ENCODE peak calls at places on chromosomes 1 and 21, in seven cellular contexts. E, U, S, Y, H, M and A are unnamed samples.

GRCh38 chr1:221204055-221204833 is 325.0 kb downstream of the HLX start:
- DNase-seq in E (no peak), U (no peak), S (no peak), Y (no peak), H (peak), M (no peak), A (no peak)

GRCh38 chr1:151982300-151983005 is 11.2 kb downstream of the S100A10 start:
- DNase-seq in E (no peak), U (no peak), S (no peak), Y (no peak), H (no peak), M (no peak), A (no peak)

GRCh38 chr1:68675336-68675735 is 178.5 kb upstream of the DEPDC1 start:
- DNase-seq in E (no peak), U (no peak), S (peak), Y (no peak), H (no peak), M (no peak), A (no peak)

GRCh38 chr1:153375511-153375910 is at the start of gene S100A12:
- DNase-seq in E (peak), U (no peak), S (peak), Y (no peak), H (peak), M (peak), A (peak)

GRCh38 chr21:25428537-25428936 is 178.7 kb downstream of the MRPL39 start:
- DNase-seq in E (peak), U (no peak), S (peak), Y (no peak), H (no peak), M (no peak), A (no peak)

GRCh38 chr1:202362212-202362611 is 13.7 kb downstream of the PPP1R12B start:
- DNase-seq in E (no peak), U (no peak), S (no peak), Y (no peak), H (no peak), M (no peak), A (no peak)

GRCh38 chr1:204130989-204131892 is 20.6 kb downstream of the ETNK2 start:
- DNase-seq in E (peak), U (peak), S (peak), Y (no peak), H (peak), M (no peak), A (peak)

GRCh38 chr21:27269646-27270045 is 302.8 kb upstream of the ADAMTS5 start:
- DNase-seq in E (peak), U (no peak), S (peak), Y (no peak), H (peak), M (peak), A (peak)

GRCh38 chr1:85289207-85289847 is 12.9 kb upstream of the BCL10 start:
- DNase-seq in E (peak), U (peak), S (peak), Y (peak), H (peak), M (no peak), A (no peak)

GRCh38 chr1:9346566-9346965 is 53.9 kb downstream of the SPSB1 start:
- DNase-seq in E (no peak), U (peak), S (no peak), Y (no peak), H (no peak), M (no peak), A (no peak)

GRCh38 chr21:15278279-15278678 is 213.5 kb upstream of the NRIP1 start:
- DNase-seq in E (no peak), U (no peak), S (no peak), Y (no peak), H (no peak), M (no peak), A (no peak)

GRCh38 chr1:211830055-211830329 is 571 bp downstream of the LPGAT1 start:
- DNase-seq in E (no peak), U (no peak), S (no peak), Y (no peak), H (no peak), M (peak), A (no peak)

GRCh38 chr21:39029086-39029772 is 154.0 kb downstream of the PSMG1 start:
- DNase-seq in E (peak), U (no peak), S (no peak), Y (no peak), H (peak), M (no peak), A (peak)

GRCh38 chr1:109923131-109923945 is 12.7 kb downstream of the CSF1 start:
- DNase-seq in E (no peak), U (no peak), S (no peak), Y (no peak), H (peak), M (no peak), A (no peak)

GRCh38 chr1:54709547-54710292 is 5.9 kb upstream of the TTC4 start:
- DNase-seq in E (no peak), U (no peak), S (no peak), Y (no peak), H (no peak), M (no peak), A (no peak)

GRCh38 chr1:201557572-201557958 is 18.6 kb downstream of the NAV1 start:
- DNase-seq in E (no peak), U (no peak), S (no peak), Y (no peak), H (no peak), M (no peak), A (no peak)

GRCh38 chr1:85473390-85473789 is 8.4 kb upstream of the DDAH1 start:
- DNase-seq in E (peak), U (peak), S (no peak), Y (no peak), H (peak), M (peak), A (no peak)

GRCh38 chr1:246769306-246769705 is 45.1 kb downstream of the SCCPDH start:
- DNase-seq in E (peak), U (peak), S (no peak), Y (no peak), H (peak), M (no peak), A (peak)

GRCh38 chr1:85427358-85427757 is 37.6 kb downstream of the DDAH1 start:
- DNase-seq in E (no peak), U (no peak), S (no peak), Y (no peak), H (no peak), M (no peak), A (no peak)

GRCh38 chr21:34930971-34931370 is 118.1 kb downstream of the RUNX1 start:
- DNase-seq in E (peak), U (no peak), S (peak), Y (no peak), H (peak), M (no peak), A (no peak)

GRCh38 chr1:12527564-12527963 is 90.4 kb downstream of the DHRS3 start:
- DNase-seq in E (no peak), U (peak), S (no peak), Y (peak), H (no peak), M (no peak), A (no peak)

GRCh38 chr1:155968670-155969069 is 9.7 kb downstream of the ARHGEF2 start:
- DNase-seq in E (peak), U (no peak), S (no peak), Y (no peak), H (peak), M (no peak), A (no peak)

GRCh38 chr1:234621657-234622335 is 11.8 kb upstream of the IRF2BP2 start:
- DNase-seq in E (peak), U (no peak), S (no peak), Y (no peak), H (peak), M (no peak), A (no peak)

GRCh38 chr21:19692231-19692630 is 1288.6 kb upstream of the TMPRSS15 start:
- DNase-seq in E (no peak), U (no peak), S (no peak), Y (no peak), H (no peak), M (no peak), A (no peak)

GRCh38 chr1:69737527-69738176 is 169.9 kb downstream of the LRRC7 start:
- DNase-seq in E (peak), U (no peak), S (peak), Y (no peak), H (peak), M (peak), A (peak)

GRCh38 chr1:180536796-180537372 is 21.9 kb upstream of the OVAAL start:
- DNase-seq in E (no peak), U (no peak), S (no peak), Y (no peak), H (no peak), M (no peak), A (no peak)

GRCh38 chr1:1627261-1627841 is 4.6 kb upstream of the MMP23B start:
- DNase-seq in E (no peak), U (peak), S (no peak), Y (peak), H (no peak), M (no peak), A (no peak)

GRCh38 chr1:7534061-7534825 is 236.9 kb upstream of the VAMP3 start:
- DNase-seq in E (no peak), U (peak), S (no peak), Y (no peak), H (no peak), M (no peak), A (no peak)

GRCh38 chr1:39102537-39103320 is 76.6 kb downstream of the NDUFS5 start:
- DNase-seq in E (peak), U (peak), S (no peak), Y (no peak), H (peak), M (peak), A (no peak)

GRCh38 chr1:59139396-59139795 is 157.5 kb upstream of the FGGY start:
- DNase-seq in E (no peak), U (no peak), S (no peak), Y (peak), H (no peak), M (no peak), A (no peak)

GRCh38 chr21:41626038-41626437 is 118.1 kb upstream of the TMPRSS2 start:
- DNase-seq in E (no peak), U (no peak), S (no peak), Y (no peak), H (no peak), M (no peak), A (no peak)

GRCh38 chr1:92934395-92935378 is 26.6 kb downstream of the DIPK1A start:
- DNase-seq in E (peak), U (peak), S (no peak), Y (peak), H (peak), M (no peak), A (peak)

DNA sequence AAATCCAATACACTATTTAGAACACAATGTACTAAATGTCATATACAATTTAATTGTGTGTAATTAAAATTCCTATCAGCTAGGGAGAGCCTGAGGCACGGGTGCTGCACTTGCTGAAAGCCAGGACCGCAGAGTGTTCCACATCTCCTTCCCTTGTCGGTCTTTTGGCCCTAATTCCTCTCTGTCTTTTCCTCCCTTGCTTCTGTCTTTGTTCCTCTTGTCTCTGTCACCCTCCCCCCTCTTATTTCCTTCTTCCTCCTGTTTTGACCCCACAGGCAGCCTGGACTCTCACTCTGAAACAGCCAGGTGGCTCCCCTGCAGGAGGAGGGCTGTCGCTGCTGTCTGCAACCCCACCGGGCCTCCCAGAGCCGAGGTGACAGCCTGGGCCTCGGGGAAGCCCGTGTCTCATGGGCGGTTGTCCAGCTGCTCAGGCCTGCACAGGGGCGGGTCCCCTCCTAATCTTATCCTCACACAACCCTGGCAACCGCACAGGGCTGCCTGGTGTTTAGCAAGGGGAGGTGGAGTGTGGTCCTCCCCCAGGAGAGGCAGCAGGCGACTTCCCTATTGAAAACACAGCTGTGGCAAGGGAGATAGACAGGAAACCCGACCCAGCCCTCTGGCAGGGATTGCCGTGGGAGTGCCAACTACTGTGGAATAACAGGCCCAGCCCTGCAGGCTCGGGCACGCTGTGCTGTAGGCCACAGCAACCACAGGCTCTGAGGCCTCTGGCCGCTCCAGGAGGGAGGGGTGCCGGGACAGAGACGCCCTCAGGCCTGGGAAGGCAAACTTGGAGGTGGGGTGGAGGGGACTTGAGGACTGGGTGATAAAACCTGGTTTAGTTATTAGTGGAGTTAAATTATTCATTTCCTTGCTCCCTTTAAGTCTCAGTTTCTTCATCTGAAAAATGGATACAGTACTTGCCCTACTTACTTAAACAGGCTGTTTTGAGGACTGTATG is 68.8 kb upstream of the WDR26 start:
- DNase-seq in E (peak), U (peak), S (peak), Y (peak), H (peak), M (peak), A (no peak)
- H3K4me3 ChIP-seq in E (no peak), U (peak), S (no peak), Y (peak), H (no peak), M (peak), A (no peak)

DNA sequence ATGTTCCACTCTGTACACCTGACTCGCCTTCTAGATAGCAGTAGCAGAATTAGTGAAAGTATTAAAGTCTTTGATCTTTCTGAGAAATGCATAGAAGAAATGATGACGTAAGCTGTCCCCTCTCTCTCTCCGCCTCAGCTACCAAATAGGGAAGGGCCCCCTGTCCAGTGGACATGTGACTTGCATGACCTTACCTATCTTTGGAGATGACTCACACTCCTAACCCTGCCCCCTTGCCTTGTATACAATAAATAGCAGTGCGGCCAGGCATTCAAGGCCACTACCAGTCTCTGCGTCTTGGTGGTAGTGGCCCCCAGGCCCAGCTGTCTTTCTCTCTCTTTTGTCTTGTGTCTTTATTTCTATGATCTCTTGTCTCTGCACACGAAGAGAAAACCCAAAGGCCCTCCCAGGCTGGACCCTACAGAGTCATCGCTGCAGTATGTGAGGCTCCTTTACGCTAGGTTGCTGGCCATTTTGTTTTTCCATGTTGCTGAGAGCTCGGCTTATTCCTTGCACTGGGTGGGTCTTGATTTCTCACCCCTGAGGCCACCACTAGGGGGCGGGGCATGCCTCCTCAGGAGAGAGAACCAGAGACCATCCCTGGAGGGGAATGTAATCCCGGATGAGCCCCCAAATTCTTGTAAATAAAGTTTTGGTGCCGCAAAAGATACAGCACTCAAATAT is 16.0 kb upstream of the ZBTB8B start:
- DNase-seq in E (no peak), U (no peak), S (no peak), Y (no peak), H (peak), M (peak), A (no peak)
- TF ChIP-seq CTCF in E (no peak), U (peak), S (no peak), Y (no peak), H (peak), M (no peak), A (no peak)

DNA sequence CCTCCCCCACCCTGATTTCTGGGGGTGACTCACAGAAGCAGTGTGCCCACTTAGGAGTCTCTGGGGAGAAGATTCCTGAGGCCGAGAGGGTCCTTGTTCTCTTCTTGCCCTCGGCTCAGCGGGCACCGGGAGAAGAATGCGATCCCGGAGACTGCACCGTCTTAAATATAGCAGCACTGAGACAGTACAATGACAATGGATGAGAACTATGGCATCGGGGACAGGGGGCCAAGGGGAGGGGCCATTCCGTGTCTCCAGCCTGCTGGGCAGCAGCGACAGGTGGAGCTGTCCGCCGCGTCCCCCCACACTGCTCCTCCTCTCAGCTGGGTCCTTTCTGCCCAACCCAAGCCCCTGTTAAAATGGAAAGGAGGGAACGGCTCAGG is at the start of gene MYOM3:
- DNase-seq in E (no peak), U (peak), S (no peak), Y (no peak), H (no peak), M (no peak), A (no peak)
- H3K4me3 ChIP-seq in E (no peak), U (peak), S (peak), Y (peak), H (no peak), M (no peak), A (peak)

GRCh38 chr1:161259765-161260164 is 1.2 kb downstream of the PCP4L1 start:
- DNase-seq in E (no peak), U (no peak), S (no peak), Y (no peak), H (no peak), M (no peak), A (no peak)

GRCh38 chr1:161260939-161261858 is 2.7 kb downstream of the PCP4L1 start:
- DNase-seq in E (no peak), U (no peak), S (no peak), Y (no peak), H (no peak), M (no peak), A (no peak)

GRCh38 chr1:161261859-161262225 is 3.3 kb downstream of the PCP4L1 start:
- DNase-seq in E (no peak), U (no peak), S (no peak), Y (no peak), H (peak), M (no peak), A (no peak)

GRCh38 chr1:161260346-161260745 is 1.8 kb downstream of the PCP4L1 start:
- DNase-seq in E (no peak), U (no peak), S (no peak), Y (no peak), H (no peak), M (no peak), A (no peak)

DNA sequence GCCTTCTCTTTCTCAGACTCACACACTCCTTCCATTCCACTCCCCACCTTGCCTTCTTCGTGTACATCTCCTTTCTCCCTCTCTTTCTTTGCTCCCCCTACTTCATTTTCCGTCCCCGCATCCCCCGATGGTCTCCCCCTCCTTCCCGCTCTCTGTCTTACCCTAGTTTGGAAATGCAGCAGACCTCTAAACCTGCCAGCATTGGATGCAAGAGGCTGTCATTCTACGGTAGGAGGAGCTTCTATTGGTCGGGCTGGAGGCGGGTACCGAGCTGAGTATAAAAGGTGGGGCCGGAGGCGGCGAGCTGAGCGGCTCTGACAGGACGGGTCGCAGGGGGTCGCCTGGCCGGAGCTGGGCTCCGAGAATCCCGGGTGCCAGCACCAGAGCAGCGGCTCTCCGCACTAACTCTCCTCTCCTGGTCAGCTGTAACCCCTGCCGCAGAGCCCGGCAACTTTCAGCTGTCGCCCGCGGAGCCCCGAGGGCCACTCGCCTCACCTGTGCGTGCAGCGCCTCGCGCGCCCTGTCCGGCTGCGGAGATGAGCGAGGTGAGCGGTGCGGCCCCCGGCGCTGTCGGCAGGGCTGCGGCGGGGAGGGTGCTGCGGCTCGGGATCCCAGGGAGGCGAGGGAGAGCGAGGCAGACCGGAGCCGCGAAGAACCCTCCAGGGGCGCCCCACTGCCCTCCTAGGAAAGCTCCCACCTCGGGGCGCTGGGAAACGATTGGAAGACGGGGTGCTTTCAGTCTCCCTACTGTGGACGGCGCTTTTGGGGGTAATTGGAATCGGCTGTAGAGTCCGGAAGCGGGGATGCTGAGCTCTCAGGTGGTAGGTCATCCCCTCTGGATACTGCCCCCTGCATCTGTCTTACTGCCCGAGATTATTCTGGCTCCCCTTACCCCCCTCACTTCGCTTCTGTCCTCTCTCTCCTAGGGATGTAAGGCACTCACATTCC is at the start of gene PCP4L1:
- DNase-seq in E (peak), U (peak), S (no peak), Y (peak), H (peak), M (no peak), A (no peak)
- TF ChIP-seq CTCF in E (no peak), U (no peak), S (no peak), Y (no peak), H (no peak), M (no peak), A (no peak)

GRCh38 chr1:159008744-159009188 is 941 bp upstream of the IFI16 start:
- DNase-seq in E (peak), U (no peak), S (no peak), Y (no peak), H (no peak), M (peak), A (no peak)
- H3K4me3 ChIP-seq in E (no peak), U (no peak), S (no peak), Y (no peak), H (no peak), M (no peak), A (no peak)

DNA sequence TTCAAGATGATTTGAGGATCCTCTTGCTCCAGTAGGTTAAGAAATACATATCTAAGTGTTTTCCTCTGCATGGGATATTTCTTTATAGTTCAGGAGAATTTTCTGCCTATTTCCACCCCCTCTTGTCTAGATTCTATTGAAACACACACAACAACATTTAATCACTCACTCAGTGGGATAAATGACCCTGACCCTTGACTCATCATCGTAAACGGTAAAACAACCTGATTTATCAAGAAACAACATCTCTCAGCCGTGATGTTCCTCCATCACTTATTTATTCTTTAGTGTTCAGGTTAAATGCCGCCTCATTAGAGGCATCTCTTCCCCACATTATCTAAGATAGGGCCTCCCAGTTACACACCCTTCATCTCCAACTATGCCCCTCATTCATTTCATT is 208.7 kb upstream of the FMN2 start:
- DNase-seq in E (no peak), U (no peak), S (no peak), Y (no peak), H (no peak), M (no peak), A (no peak)
- TF ChIP-seq CTCF in E (no peak), U (no peak), S (no peak), Y (no peak), H (no peak), M (no peak), A (no peak)